ENCODE peak calls at places on chromosome 9, in nine cellular contexts. I, L, O, X, E, A, G, P and N are unnamed samples.
A peak's percentile ranks its signal among the peaks of the same experiment; 100 is the strongest.

GRCh38 chr9:95057121-95057520 is 260.4 kb downstream of the FANCC start:
- DNase-seq in A (peak; percentile 31), P (peak; percentile 15), L (no peak), O (no peak), E (no peak), I (no peak), G (no peak), X (no peak), N (no peak)

GRCh38 chr9:83062653-83063527 is at the start of gene RASEF:
- DNase-seq in X (no peak), E (no peak), O (peak; percentile 55), I (no peak), G (peak; percentile 80), P (peak; percentile 71), A (no peak), L (no peak), N (no peak)

GRCh38 chr9:111038336-111039202 is at the start of gene LPAR1:
- DNase-seq in X (peak; percentile 71), E (no peak), A (peak; percentile 68), P (no peak), L (no peak), O (peak; percentile 58), I (peak; percentile 75), G (peak; percentile 69), N (no peak)

GRCh38 chr9:124708633-124709032 is 62.5 kb downstream of the NR6A1 start:
- DNase-seq in I (no peak), X (no peak), G (peak; percentile 51), A (peak; percentile 31), L (no peak), P (no peak), O (peak; percentile 99), E (no peak), N (no peak)

GRCh38 chr9:113992994-113993393 is 85.1 kb downstream of the AMBP start:
- DNase-seq in P (no peak), I (no peak), E (no peak), L (no peak), X (no peak), O (no peak), G (no peak), A (no peak), N (no peak)

GRCh38 chr9:7570107-7570720 is 229.4 kb downstream of the DMAC1 start:
- DNase-seq in I (peak; percentile 23), G (peak; percentile 21), L (peak; percentile 62), E (peak; percentile 64), O (peak; percentile 30), A (peak; percentile 61), P (peak; percentile 70), X (peak; percentile 10), N (no peak)

GRCh38 chr9:35618854-35619799 is 914 bp upstream of the CD72 start:
- DNase-seq in X (no peak), P (no peak), G (no peak), I (no peak), L (peak; percentile 32), E (peak; percentile 32), O (no peak), A (no peak), N (no peak)

GRCh38 chr9:137046094-137046787 is at the start of gene NPDC1:
- DNase-seq in A (peak; percentile 69), I (no peak), P (peak; percentile 85), L (peak; percentile 82), O (peak; percentile 72), G (peak; percentile 90), X (peak; percentile 76), E (peak; percentile 84), N (no peak)

GRCh38 chr9:36314740-36315139 is 56.5 kb upstream of the GNE start:
- DNase-seq in A (no peak), E (no peak), P (no peak), O (no peak), X (no peak), L (no peak), I (no peak), G (no peak), N (no peak)

GRCh38 chr9:37229455-37229854 is 109.1 kb downstream of the ZCCHC7 start:
- DNase-seq in L (no peak), G (no peak), O (no peak), P (no peak), A (no peak), E (no peak), X (no peak), I (no peak), N (no peak)

GRCh38 chr9:88587885-88588628 is 53.1 kb downstream of the NXNL2 start:
- DNase-seq in O (no peak), I (no peak), L (no peak), G (no peak), X (no peak), A (no peak), P (no peak), E (no peak), N (no peak)

GRCh38 chr9:38421498-38422211 is 2.6 kb downstream of the IGFBPL1 start:
- DNase-seq in E (no peak), P (peak; percentile 63), L (no peak), A (no peak), X (no peak), O (peak; percentile 56), I (no peak), G (peak; percentile 66), N (peak; percentile 81)

GRCh38 chr9:119322137-119322695 is 47.0 kb downstream of the BRINP1 start:
- DNase-seq in G (no peak), E (no peak), X (peak; percentile 14), L (no peak), A (no peak), P (no peak), O (peak; percentile 16), I (no peak), N (no peak)

GRCh38 chr9:93082841-93083411 is 13.1 kb upstream of the CARD19 start:
- DNase-seq in P (no peak), I (no peak), E (no peak), A (no peak), G (no peak), L (no peak), X (no peak), O (no peak), N (no peak)

GRCh38 chr9:129195606-129196005 is 17.5 kb upstream of the IER5L start:
- DNase-seq in X (no peak), E (no peak), G (no peak), P (no peak), A (no peak), L (no peak), I (no peak), O (no peak), N (no peak)

GRCh38 chr9:4573176-4573575 is 82.9 kb downstream of the SLC1A1 start:
- DNase-seq in G (no peak), E (no peak), P (no peak), X (no peak), I (no peak), O (no peak), A (no peak), L (no peak), N (no peak)

GRCh38 chr9:117343416-117343815 is 71.4 kb downstream of the ASTN2 start:
- DNase-seq in X (no peak), A (no peak), G (no peak), I (no peak), E (no peak), L (no peak), O (no peak), P (no peak), N (no peak)

GRCh38 chr9:133393399-133393798 is 17.2 kb downstream of the STKLD1 start:
- DNase-seq in E (no peak), I (no peak), L (no peak), P (no peak), X (no peak), A (no peak), G (no peak), O (no peak), N (no peak)

GRCh38 chr9:117936185-117936758 is 232.1 kb downstream of the TLR4 start:
- DNase-seq in A (no peak), L (no peak), P (no peak), X (no peak), E (no peak), G (no peak), I (no peak), O (no peak), N (peak; percentile 85)

GRCh38 chr9:98995059-98995665 is 51.5 kb downstream of the COL15A1 start:
- DNase-seq in G (peak; percentile 62), A (peak; percentile 75), O (peak; percentile 53), P (no peak), X (no peak), E (no peak), I (no peak), L (no peak), N (no peak)

GRCh38 chr9:31542384-31543055 is 841.9 kb upstream of the ACO1 start:
- DNase-seq in X (no peak), A (peak; percentile 48), P (peak; percentile 70), I (no peak), O (peak; percentile 46), G (no peak), E (no peak), L (no peak), N (peak; percentile 60)

GRCh38 chr9:122642226-122642625 is 15.2 kb downstream of the OR1B1 start:
- DNase-seq in L (no peak), A (no peak), I (no peak), G (no peak), O (peak; percentile 10), X (no peak), P (no peak), E (no peak), N (no peak)

GRCh38 chr9:128835246-128836210 is 5.9 kb upstream of the SPOUT1 start:
- DNase-seq in L (no peak), A (no peak), G (no peak), O (no peak), E (no peak), X (no peak), I (no peak), P (no peak), N (no peak)

GRCh38 chr9:86093788-86094555 is 5.4 kb downstream of the GOLM1 start:
- DNase-seq in O (no peak), I (no peak), A (no peak), X (no peak), E (no peak), P (no peak), L (no peak), G (no peak), N (no peak)

GRCh38 chr9:129174724-129175514 is 3.1 kb downstream of the IER5L start:
- DNase-seq in G (no peak), P (no peak), X (peak; percentile 85), O (peak; percentile 92), L (peak; percentile 35), E (peak; percentile 12), A (peak; percentile 94), I (peak; percentile 66), N (peak; percentile 56)

GRCh38 chr9:36029765-36030528 is 6.8 kb upstream of the RECK start:
- DNase-seq in G (peak; percentile 72), L (no peak), I (no peak), A (peak; percentile 98), X (no peak), P (no peak), E (no peak), O (peak; percentile 93), N (no peak)

GRCh38 chr9:114606068-114606467 is 5.0 kb upstream of the TMEM268 start:
- DNase-seq in I (no peak), E (no peak), L (no peak), X (no peak), G (no peak), A (no peak), P (no peak), O (no peak), N (no peak)